ENCODE peak calls at places on chromosomes 6 and 20, in eight cellular contexts. F, P, Q, I, S, U, B and A are unnamed samples.
A peak's percentile ranks its signal among the peaks of the same experiment; 100 is the strongest.

GRCh38 chr6:11575408-11576033 is 38.0 kb downstream of the TMEM170B start:
- DNase-seq in F (no peak), P (peak; percentile 68), Q (peak; percentile 85), I (no peak), S (no peak), U (peak; percentile 49), B (no peak), A (peak; percentile 51)

GRCh38 chr20:23092409-23092756 is 6.3 kb upstream of the CD93 start:
- DNase-seq in F (no peak), P (no peak), Q (no peak), I (no peak), S (no peak), U (no peak), B (no peak), A (no peak)

GRCh38 chr6:37990762-37991525 is 171.4 kb downstream of the ZFAND3 start:
- DNase-seq in F (no peak), P (peak; percentile 33), Q (peak; percentile 16), I (no peak), S (no peak), U (peak; percentile 26), B (no peak), A (no peak)

GRCh38 chr20:44006126-44006525 is 91.5 kb downstream of the TOX2 start:
- DNase-seq in F (no peak), P (no peak), Q (no peak), I (no peak), S (no peak), U (no peak), B (no peak), A (no peak)

GRCh38 chr6:151905072-151905471 is 97.6 kb downstream of the ESR1 start:
- DNase-seq in F (no peak), P (no peak), Q (no peak), I (no peak), S (no peak), U (no peak), B (no peak), A (no peak)

GRCh38 chr6:15246217-15247211 is 645 bp downstream of the JARID2 start:
- DNase-seq in F (no peak), P (no peak), Q (no peak), I (no peak), S (no peak), U (no peak), B (no peak), A (no peak)

GRCh38 chr20:22453244-22454080 is 130.9 kb downstream of the FOXA2 start:
- DNase-seq in F (peak; percentile 63), P (no peak), Q (peak; percentile 50), I (no peak), S (no peak), U (no peak), B (no peak), A (no peak)

GRCh38 chr6:38493929-38494547 is 145.7 kb downstream of the BTBD9 start:
- DNase-seq in F (no peak), P (peak; percentile 92), Q (peak; percentile 84), I (peak; percentile 67), S (peak; percentile 67), U (peak; percentile 85), B (peak; percentile 74), A (peak; percentile 76)

GRCh38 chr20:58514321-58515239 is 619 bp downstream of the APCDD1L start:
- DNase-seq in F (peak; percentile 70), P (no peak), Q (peak; percentile 35), I (no peak), S (no peak), U (peak; percentile 20), B (no peak), A (no peak)

GRCh38 chr6:49766762-49767161 is 20.3 kb downstream of the PGK2 start:
- DNase-seq in F (no peak), P (no peak), Q (no peak), I (no peak), S (no peak), U (no peak), B (no peak), A (no peak)

DNA sequence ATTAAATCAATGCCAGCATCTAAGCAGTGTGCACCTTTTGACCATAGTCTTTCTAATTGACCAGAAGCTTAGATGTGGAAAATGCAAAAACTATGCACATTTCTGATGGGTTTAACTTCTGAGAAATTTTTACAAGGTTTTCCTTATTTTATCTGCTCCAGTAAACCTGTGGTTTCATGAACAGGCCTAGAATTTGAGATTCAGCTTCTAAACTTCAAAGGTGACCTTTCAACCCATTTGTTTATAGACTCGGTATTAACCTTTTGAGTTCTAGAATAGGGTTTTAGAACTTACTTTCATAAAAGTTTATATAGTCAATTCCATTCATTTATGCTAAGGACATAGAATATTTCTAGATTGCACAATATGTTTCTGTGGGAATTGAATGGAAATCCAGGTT is 437.7 kb upstream of the HSF2 start:
- DNase-seq in F (no peak), P (no peak), Q (no peak), I (no peak), S (no peak), U (no peak), B (no peak), A (no peak)
- H3K27ac ChIP-seq in F (no peak overlapping the region), P (no peak overlapping the region), Q (no peak overlapping the region), I (no peak overlapping the region), S (no peak overlapping the region), U (no peak overlapping the region), B (no peak overlapping the region), A (no peak overlapping the region)

DNA sequence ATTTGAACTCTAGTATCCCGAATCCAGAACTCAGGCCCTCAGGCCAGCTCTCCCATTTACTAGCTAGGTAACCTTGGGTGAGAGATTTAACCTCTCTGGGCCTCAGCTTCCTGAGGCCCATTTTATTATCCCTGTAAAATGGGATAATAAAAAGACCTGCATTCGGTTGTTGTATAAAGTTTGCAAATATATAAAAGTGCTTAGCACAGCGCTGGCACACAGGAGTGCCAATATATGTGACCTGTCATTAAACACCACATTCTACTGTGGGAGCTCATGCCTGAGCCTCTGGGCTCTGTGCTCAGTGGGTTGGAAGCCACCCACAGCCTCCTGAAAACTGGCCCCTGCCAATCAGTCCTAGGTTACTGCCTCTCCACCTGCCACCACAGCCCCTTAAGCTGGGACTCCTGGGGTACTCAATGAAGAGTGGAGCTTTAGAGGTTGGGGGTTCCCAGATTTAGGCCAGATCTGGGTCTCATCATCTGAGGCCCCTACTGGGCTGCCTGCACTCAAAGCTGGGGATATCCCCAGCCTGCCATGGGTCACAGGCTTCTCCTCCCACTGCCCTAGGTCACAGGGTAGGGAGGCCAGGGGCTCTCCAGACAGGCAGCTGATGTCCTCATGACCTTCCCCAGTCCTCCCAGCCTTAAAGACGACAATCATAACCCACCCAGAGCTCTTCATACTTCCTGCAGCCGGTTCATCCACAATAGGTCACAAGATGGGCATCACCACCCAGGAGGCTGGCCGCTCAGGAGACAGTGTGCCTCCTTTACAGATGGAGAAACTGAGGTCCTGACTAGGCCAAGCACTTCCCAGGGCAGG is 15.4 kb downstream of the TFEB start:
- DNase-seq in F (no peak), P (no peak), Q (no peak), I (no peak), S (no peak), U (no peak), B (no peak), A (no peak)
- H3K27ac ChIP-seq in F (no peak overlapping the region), P (no peak overlapping the region), Q (no peak overlapping the region), I (no peak overlapping the region), S (no peak overlapping the region), U (no peak overlapping the region), B (no peak overlapping the region), A (peak overlapping the region; percentile 99)

DNA sequence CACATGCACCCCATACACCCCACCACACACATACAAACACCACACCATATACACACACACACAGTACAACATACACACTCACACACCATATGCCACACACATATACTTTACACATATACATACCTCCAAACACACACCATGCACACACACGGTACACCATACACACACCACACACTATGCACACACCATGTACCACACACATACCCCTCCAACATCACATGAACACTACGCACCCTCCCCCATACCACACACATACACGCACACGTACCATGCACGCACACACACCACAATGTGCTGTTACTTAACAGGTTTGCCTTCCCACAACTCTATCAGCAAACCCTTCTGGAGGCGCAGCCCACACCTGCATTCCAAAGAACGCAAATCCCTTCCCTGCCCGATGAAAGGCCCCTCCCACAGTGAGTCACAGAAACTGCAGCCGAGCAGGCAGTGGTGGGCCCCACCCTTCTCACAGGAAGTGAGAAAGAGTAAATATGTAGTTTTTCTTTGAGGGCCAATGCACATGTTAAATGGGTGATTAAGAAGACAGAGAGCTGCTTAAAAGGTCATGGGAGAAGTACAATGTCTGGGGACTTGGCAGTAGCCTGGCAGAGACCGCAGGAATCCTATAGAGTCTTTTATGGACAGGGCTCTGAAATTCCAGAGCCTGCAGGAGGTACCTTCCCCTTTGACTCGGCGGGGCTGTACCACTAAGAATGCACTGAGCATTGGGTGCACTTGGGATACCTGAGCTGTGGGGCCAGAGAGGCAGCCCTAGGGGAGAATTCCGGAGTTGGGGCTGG is 34.1 kb upstream of the EZR start:
- DNase-seq in F (no peak), P (peak; percentile 76), Q (peak; percentile 99), I (peak; percentile 73), S (peak; percentile 67), U (peak; percentile 67), B (no peak), A (no peak)
- H3K27ac ChIP-seq in F (peak overlapping the region; percentile 81), P (no peak overlapping the region), Q (peak overlapping the region; percentile 92), I (no peak overlapping the region), S (no peak overlapping the region), U (no peak overlapping the region), B (no peak overlapping the region), A (no peak overlapping the region)

GRCh38 chr6:137875606-137876005 is 8.5 kb downstream of the TNFAIP3 start:
- DNase-seq in F (no peak), P (no peak), Q (no peak), I (no peak), S (no peak), U (no peak), B (no peak), A (no peak)

GRCh38 chr6:137873273-137873762 is 6.3 kb downstream of the TNFAIP3 start:
- DNase-seq in F (no peak), P (peak; percentile 74), Q (no peak), I (peak; percentile 80), S (peak; percentile 63), U (no peak), B (peak; percentile 84), A (no peak)

GRCh38 chr6:137876547-137876946 is 9.5 kb downstream of the TNFAIP3 start:
- DNase-seq in F (no peak), P (no peak), Q (no peak), I (no peak), S (no peak), U (no peak), B (no peak), A (no peak)

GRCh38 chr6:137872071-137872470 is 5.0 kb downstream of the TNFAIP3 start:
- DNase-seq in F (no peak), P (no peak), Q (no peak), I (no peak), S (no peak), U (no peak), B (no peak), A (no peak)

DNA sequence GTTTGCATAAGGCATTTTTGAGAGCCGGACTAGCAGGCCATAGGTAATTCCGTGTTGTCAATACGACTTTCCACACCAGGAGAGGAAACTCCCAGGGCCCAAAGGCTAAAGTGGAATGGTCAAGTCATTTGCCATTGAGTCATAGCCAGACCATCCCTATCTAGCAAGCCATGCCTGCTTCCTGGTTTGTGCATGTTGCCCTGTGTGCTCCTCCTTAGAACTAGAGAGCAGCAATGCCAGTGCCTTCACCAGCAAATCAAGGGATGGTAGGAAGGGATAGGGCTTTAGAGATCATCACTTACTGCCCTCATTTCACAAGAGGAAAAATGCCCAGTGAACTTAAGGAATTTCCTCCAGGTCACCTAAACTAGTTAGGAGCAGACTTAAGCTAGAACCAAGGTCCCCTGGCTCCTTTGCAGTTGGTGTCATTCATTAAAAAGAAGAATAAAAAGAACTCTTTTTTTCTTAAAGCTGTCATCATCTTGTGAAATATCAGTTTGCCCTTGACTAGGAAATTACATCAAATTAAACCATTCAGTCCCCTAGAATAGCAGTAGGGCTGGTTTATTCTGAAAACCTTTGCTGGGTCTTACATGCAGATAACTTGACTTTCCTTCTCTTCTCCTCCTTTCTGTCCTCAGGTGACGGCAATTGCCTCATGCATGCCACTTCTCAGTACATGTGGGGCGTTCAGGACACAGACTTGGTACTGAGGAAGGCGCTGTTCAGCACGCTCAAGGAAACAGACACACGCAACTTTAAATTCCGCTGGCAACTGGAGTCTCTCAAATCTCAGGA is 7.3 kb downstream of the TNFAIP3 start:
- DNase-seq in F (no peak), P (no peak), Q (no peak), I (no peak), S (no peak), U (no peak), B (no peak), A (no peak)
- H3K27ac ChIP-seq in F (peak overlapping the region; percentile 99), P (peak overlapping the region; percentile 21), Q (no peak overlapping the region), I (no peak overlapping the region), S (peak overlapping the region; percentile 42), U (no peak overlapping the region), B (no peak overlapping the region), A (no peak overlapping the region)